ENCODE peak calls at places on chromosomes 11 and 22, in ten cellular contexts. Z is NCI-H82, I is stromal cell of bone marrow, X is GDM1, R is NCI-H2029, D is HT1080, F is hepatic stellate cell, C is right lobe of liver, M is caudate nucleus, O is WTC11. N is an unnamed sample.

GRCh38 chr11:71305451-71306125 is 53.2 kb upstream of the SHANK2 start:
- DNase-seq in M (no peak), I (no peak), F (peak; percentile 27), C (no peak), Z (no peak), X (no peak), R (no peak), D (peak; percentile 9), O (no peak), N (no peak)

GRCh38 chr22:22508274-22509176 is at the start of gene ZNF280B:
- DNase-seq in F (peak; percentile 9), C (peak; percentile 51), D (peak; percentile 85), X (peak; percentile 89), Z (peak; percentile 90), O (peak; percentile 89), R (peak; percentile 12), I (peak; percentile 51), M (peak; percentile 40), N (peak; percentile 24)

GRCh38 chr11:108914981-108915380 is 250.1 kb downstream of the DDX10 start:
- DNase-seq in I (no peak), M (no peak), D (no peak), R (no peak), F (no peak), X (no peak), Z (no peak), O (no peak), C (no peak), N (no peak)

GRCh38 chr22:46738961-46739870 is 1.2 kb upstream of the CERK start:
- DNase-seq in O (no peak), R (no peak), D (no peak), I (peak; percentile 59), C (no peak), M (no peak), F (peak; percentile 88), X (no peak), Z (peak; percentile 44), N (no peak)

GRCh38 chr11:19953909-19954308 is 206.4 kb downstream of the DBX1 start:
- DNase-seq in F (peak; percentile 72), R (peak; percentile 85), C (no peak), I (peak; percentile 82), O (no peak), X (no peak), Z (peak; percentile 26), M (no peak), D (peak; percentile 85), N (no peak)

GRCh38 chr11:94048310-94048709 is 27.2 kb downstream of the HEPHL1 start:
- DNase-seq in O (no peak), D (no peak), X (no peak), M (no peak), I (no peak), Z (no peak), F (no peak), C (no peak), R (no peak), N (no peak)

GRCh38 chr11:63565728-63566127 is 2.5 kb upstream of the PLAAT2 start:
- DNase-seq in F (no peak), O (no peak), I (no peak), X (no peak), D (no peak), M (no peak), C (no peak), Z (no peak), R (no peak), N (no peak)

GRCh38 chr11:43681543-43681942 is 1.0 kb downstream of the HSD17B12 start:
- DNase-seq in D (peak; percentile 12), M (no peak), I (no peak), X (no peak), Z (peak; percentile 39), O (no peak), F (peak; percentile 11), C (no peak), R (peak; percentile 2), N (peak; percentile 3)

GRCh38 chr11:123381149-123381548 is 48.9 kb upstream of the GRAMD1B start:
- DNase-seq in R (no peak), X (no peak), C (no peak), Z (no peak), F (no peak), D (no peak), M (no peak), O (no peak), I (no peak), N (no peak)

GRCh38 chr11:125483592-125483991 is 12.5 kb downstream of the FEZ1 start:
- DNase-seq in Z (peak; percentile 80), C (no peak), X (no peak), M (no peak), I (no peak), D (no peak), O (no peak), R (no peak), F (no peak), N (no peak)

GRCh38 chr11:119028346-119029068 is 2.2 kb downstream of the SLC37A4 start:
- DNase-seq in C (peak; percentile 60), R (no peak), I (no peak), F (no peak), O (no peak), D (no peak), Z (no peak), X (no peak), M (no peak), N (no peak)

GRCh38 chr11:11251394-11251970 is 101.6 kb downstream of the CSNK2A3 start:
- DNase-seq in O (no peak), Z (no peak), M (no peak), X (no peak), F (no peak), I (no peak), C (no peak), D (no peak), R (peak; percentile 57), N (no peak)

GRCh38 chr22:27108425-27109114 is 451.2 kb downstream of the MIAT start:
- DNase-seq in C (no peak), R (peak; percentile 44), F (no peak), D (no peak), X (no peak), I (no peak), M (no peak), Z (no peak), O (no peak), N (no peak)

GRCh38 chr11:61728940-61729219 is 23.6 kb upstream of the MYRF start:
- DNase-seq in X (no peak), I (no peak), O (no peak), Z (no peak), D (peak; percentile 79), R (no peak), M (no peak), C (no peak), F (peak; percentile 87), N (no peak)

GRCh38 chr11:44943696-44944095 is 7.0 kb downstream of the TP53I11 start:
- DNase-seq in O (no peak), F (no peak), M (no peak), C (no peak), X (no peak), Z (peak; percentile 21), R (peak; percentile 35), I (no peak), D (no peak), N (no peak)

GRCh38 chr11:132784441-132784840 is 747.9 kb downstream of the OPCML start:
- DNase-seq in I (peak; percentile 7), R (no peak), F (no peak), X (no peak), D (peak; percentile 62), Z (no peak), C (no peak), O (no peak), M (no peak), N (no peak)

GRCh38 chr22:36659762-36660509 is 43.6 kb downstream of the CACNG2 start:
- DNase-seq in R (peak; percentile 90), X (peak; percentile 82), Z (peak; percentile 71), I (peak; percentile 89), M (peak; percentile 72), F (peak; percentile 90), D (peak; percentile 93), C (peak; percentile 95), O (no peak), N (peak; percentile 64)

GRCh38 chr11:47524200-47524874 is 28.6 kb downstream of the CELF1 start:
- DNase-seq in R (no peak), M (no peak), D (no peak), I (no peak), O (no peak), X (no peak), F (no peak), Z (peak; percentile 22), C (no peak), N (no peak)

GRCh38 chr11:1589996-1590395 is 4.9 kb upstream of the KRTAP5-1 start:
- DNase-seq in O (no peak), R (no peak), C (no peak), I (no peak), X (no peak), F (no peak), M (no peak), Z (no peak), D (no peak), N (no peak)

GRCh38 chr22:36244522-36245391 is 5.4 kb upstream of the APOL2 start:
- DNase-seq in D (no peak), X (no peak), R (no peak), M (no peak), I (peak; percentile 33), C (no peak), Z (peak; percentile 71), O (no peak), F (no peak), N (peak; percentile 55)

GRCh38 chr22:44682556-44683168 is 19.3 kb upstream of the PRR5 start:
- DNase-seq in F (no peak), R (no peak), Z (peak; percentile 21), M (no peak), D (no peak), X (no peak), O (no peak), I (no peak), C (no peak), N (peak; percentile 50)

N was measured in NCI-H524 treated with DMSO at 0.1 percent for 48 hours.